ENCODE peak calls at places on chromosomes 3 and 15, in six cellular contexts. One of them, this sample, is unnamed.

GRCh38 chr3:117526485-117527079 is 817.0 kb downstream of the TUSC7 start:
- DNase-seq in SK-N-SH: no peak
- DNase-seq in neural progenitor cell: peak
- DNase-seq in testis: peak
- DNase-seq in neural crest cell: peak
- DNase-seq in fibroblast of pulmonary artery: peak
- DNase-seq in this sample: no peak

GRCh38 chr3:138861755-138862333 is 27.1 kb upstream of the PIK3CB start:
- DNase-seq in SK-N-SH: no peak
- DNase-seq in neural progenitor cell: peak
- DNase-seq in testis: no peak
- DNase-seq in neural crest cell: peak
- DNase-seq in fibroblast of pulmonary artery: peak
- DNase-seq in this sample: no peak

GRCh38 chr3:41574900-41575299 is 375.6 kb downstream of the CTNNB1 start:
- DNase-seq in SK-N-SH: no peak
- DNase-seq in neural progenitor cell: peak
- DNase-seq in testis: no peak
- DNase-seq in neural crest cell: no peak
- DNase-seq in fibroblast of pulmonary artery: peak
- DNase-seq in this sample: no peak

GRCh38 chr15:34161329-34161953 is 48.5 kb downstream of the KATNBL1 start:
- DNase-seq in SK-N-SH: no peak
- DNase-seq in neural progenitor cell: no peak
- DNase-seq in testis: no peak
- DNase-seq in neural crest cell: no peak
- DNase-seq in fibroblast of pulmonary artery: no peak
- DNase-seq in this sample: no peak

GRCh38 chr15:41961014-41961518 is 11.3 kb downstream of the EHD4 start:
- DNase-seq in SK-N-SH: no peak
- DNase-seq in neural progenitor cell: no peak
- DNase-seq in testis: no peak
- DNase-seq in neural crest cell: no peak
- DNase-seq in fibroblast of pulmonary artery: no peak
- DNase-seq in this sample: no peak

GRCh38 chr15:52078876-52079700 is 33.5 kb downstream of the BCL2L10 start:
- DNase-seq in SK-N-SH: peak
- DNase-seq in neural progenitor cell: peak
- DNase-seq in testis: peak
- DNase-seq in neural crest cell: peak
- DNase-seq in fibroblast of pulmonary artery: peak
- DNase-seq in this sample: peak

GRCh38 chr3:24355806-24356205 is 138.8 kb downstream of the THRB start:
- DNase-seq in SK-N-SH: no peak
- DNase-seq in neural progenitor cell: no peak
- DNase-seq in testis: no peak
- DNase-seq in neural crest cell: no peak
- DNase-seq in fibroblast of pulmonary artery: no peak
- DNase-seq in this sample: no peak

GRCh38 chr15:92979011-92979701 is 79.0 kb downstream of the CHD2 start:
- DNase-seq in SK-N-SH: no peak
- DNase-seq in neural progenitor cell: no peak
- DNase-seq in testis: no peak
- DNase-seq in neural crest cell: no peak
- DNase-seq in fibroblast of pulmonary artery: peak
- DNase-seq in this sample: no peak

GRCh38 chr15:38129531-38130199 is 123.0 kb upstream of the SPRED1 start:
- DNase-seq in SK-N-SH: peak
- DNase-seq in neural progenitor cell: peak
- DNase-seq in testis: peak
- DNase-seq in neural crest cell: peak
- DNase-seq in fibroblast of pulmonary artery: peak
- DNase-seq in this sample: no peak

GRCh38 chr3:30587876-30588275 is 18.5 kb upstream of the TGFBR2 start:
- DNase-seq in SK-N-SH: no peak
- DNase-seq in neural progenitor cell: no peak
- DNase-seq in testis: no peak
- DNase-seq in neural crest cell: no peak
- DNase-seq in fibroblast of pulmonary artery: no peak
- DNase-seq in this sample: no peak

GRCh38 chr3:71708478-71709098 is 16.6 kb downstream of the EIF4E3 start:
- DNase-seq in SK-N-SH: no peak
- DNase-seq in neural progenitor cell: no peak
- DNase-seq in testis: no peak
- DNase-seq in neural crest cell: no peak
- DNase-seq in fibroblast of pulmonary artery: no peak
- DNase-seq in this sample: no peak

GRCh38 chr15:88800026-88800425 is 3.2 kb upstream of the ACAN start:
- DNase-seq in SK-N-SH: no peak
- DNase-seq in neural progenitor cell: no peak
- DNase-seq in testis: no peak
- DNase-seq in neural crest cell: no peak
- DNase-seq in fibroblast of pulmonary artery: peak
- DNase-seq in this sample: no peak

GRCh38 chr3:6250167-6250566 is 610.7 kb upstream of the GRM7 start:
- DNase-seq in SK-N-SH: no peak
- DNase-seq in neural progenitor cell: no peak
- DNase-seq in testis: no peak
- DNase-seq in neural crest cell: no peak
- DNase-seq in fibroblast of pulmonary artery: no peak
- DNase-seq in this sample: no peak

GRCh38 chr3:172146349-172146748 is 107.0 kb downstream of the FNDC3B start:
- DNase-seq in SK-N-SH: no peak
- DNase-seq in neural progenitor cell: no peak
- DNase-seq in testis: no peak
- DNase-seq in neural crest cell: no peak
- DNase-seq in fibroblast of pulmonary artery: no peak
- DNase-seq in this sample: no peak

GRCh38 chr3:129507181-129507831 is 21.1 kb upstream of the RHO start:
- DNase-seq in SK-N-SH: peak
- DNase-seq in neural progenitor cell: no peak
- DNase-seq in testis: no peak
- DNase-seq in neural crest cell: no peak
- DNase-seq in fibroblast of pulmonary artery: no peak
- DNase-seq in this sample: no peak

GRCh38 chr3:9948586-9948985 is 3.6 kb downstream of the PRRT3 start:
- DNase-seq in SK-N-SH: no peak
- DNase-seq in neural progenitor cell: no peak
- DNase-seq in testis: no peak
- DNase-seq in neural crest cell: no peak
- DNase-seq in fibroblast of pulmonary artery: no peak
- DNase-seq in this sample: no peak

GRCh38 chr3:143070977-143071551 is 48.5 kb upstream of the CHST2 start:
- DNase-seq in SK-N-SH: no peak
- DNase-seq in neural progenitor cell: no peak
- DNase-seq in testis: no peak
- DNase-seq in neural crest cell: no peak
- DNase-seq in fibroblast of pulmonary artery: peak
- DNase-seq in this sample: no peak

GRCh38 chr3:153244961-153245360 is 82.9 kb downstream of the RAP2B start:
- DNase-seq in SK-N-SH: no peak
- DNase-seq in neural progenitor cell: no peak
- DNase-seq in testis: no peak
- DNase-seq in neural crest cell: no peak
- DNase-seq in fibroblast of pulmonary artery: peak
- DNase-seq in this sample: no peak

GRCh38 chr3:43105224-43105596 is 669 bp downstream of the POMGNT2 start:
- DNase-seq in SK-N-SH: no peak
- DNase-seq in neural progenitor cell: no peak
- DNase-seq in testis: peak
- DNase-seq in neural crest cell: peak
- DNase-seq in fibroblast of pulmonary artery: no peak
- DNase-seq in this sample: no peak

GRCh38 chr15:80888846-80889245 is 100.8 kb downstream of the MESD start:
- DNase-seq in SK-N-SH: no peak
- DNase-seq in neural progenitor cell: no peak
- DNase-seq in testis: no peak
- DNase-seq in neural crest cell: no peak
- DNase-seq in fibroblast of pulmonary artery: no peak
- DNase-seq in this sample: no peak

GRCh38 chr3:51436998-51437639 is 46.0 kb downstream of the RBM15B start:
- DNase-seq in SK-N-SH: no peak
- DNase-seq in neural progenitor cell: no peak
- DNase-seq in testis: no peak
- DNase-seq in neural crest cell: no peak
- DNase-seq in fibroblast of pulmonary artery: no peak
- DNase-seq in this sample: no peak

GRCh38 chr3:4786431-4786830 is 192.8 kb upstream of the BHLHE40 start:
- DNase-seq in SK-N-SH: no peak
- DNase-seq in neural progenitor cell: no peak
- DNase-seq in testis: no peak
- DNase-seq in neural crest cell: no peak
- DNase-seq in fibroblast of pulmonary artery: no peak
- DNase-seq in this sample: no peak

GRCh38 chr3:33980252-33980651 is 181.8 kb downstream of the PDCD6IP start:
- DNase-seq in SK-N-SH: peak
- DNase-seq in neural progenitor cell: peak
- DNase-seq in testis: no peak
- DNase-seq in neural crest cell: no peak
- DNase-seq in fibroblast of pulmonary artery: peak
- DNase-seq in this sample: no peak

GRCh38 chr3:111484666-111485065 is 57.3 kb upstream of the CD96 start:
- DNase-seq in SK-N-SH: peak
- DNase-seq in neural progenitor cell: no peak
- DNase-seq in testis: no peak
- DNase-seq in neural crest cell: no peak
- DNase-seq in fibroblast of pulmonary artery: peak
- DNase-seq in this sample: no peak

GRCh38 chr3:155382396-155383042 is 89.0 kb upstream of the STRIT1 start:
- DNase-seq in SK-N-SH: peak
- DNase-seq in neural progenitor cell: peak
- DNase-seq in testis: peak
- DNase-seq in neural crest cell: peak
- DNase-seq in fibroblast of pulmonary artery: peak
- DNase-seq in this sample: peak

GRCh38 chr3:64685331-64685799 is 2.4 kb downstream of the ADAMTS9 start:
- DNase-seq in SK-N-SH: peak
- DNase-seq in neural progenitor cell: no peak
- DNase-seq in testis: peak
- DNase-seq in neural crest cell: no peak
- DNase-seq in fibroblast of pulmonary artery: peak
- DNase-seq in this sample: no peak

GRCh38 chr3:175432338-175433025 is 573.3 kb downstream of the NAALADL2 start:
- DNase-seq in SK-N-SH: peak
- DNase-seq in neural progenitor cell: no peak
- DNase-seq in testis: no peak
- DNase-seq in neural crest cell: no peak
- DNase-seq in fibroblast of pulmonary artery: peak
- DNase-seq in this sample: no peak

GRCh38 chr15:27669641-27670040 is 429.5 kb downstream of the OCA2 start:
- DNase-seq in SK-N-SH: no peak
- DNase-seq in neural progenitor cell: no peak
- DNase-seq in testis: no peak
- DNase-seq in neural crest cell: no peak
- DNase-seq in fibroblast of pulmonary artery: no peak
- DNase-seq in this sample: no peak

DNA sequence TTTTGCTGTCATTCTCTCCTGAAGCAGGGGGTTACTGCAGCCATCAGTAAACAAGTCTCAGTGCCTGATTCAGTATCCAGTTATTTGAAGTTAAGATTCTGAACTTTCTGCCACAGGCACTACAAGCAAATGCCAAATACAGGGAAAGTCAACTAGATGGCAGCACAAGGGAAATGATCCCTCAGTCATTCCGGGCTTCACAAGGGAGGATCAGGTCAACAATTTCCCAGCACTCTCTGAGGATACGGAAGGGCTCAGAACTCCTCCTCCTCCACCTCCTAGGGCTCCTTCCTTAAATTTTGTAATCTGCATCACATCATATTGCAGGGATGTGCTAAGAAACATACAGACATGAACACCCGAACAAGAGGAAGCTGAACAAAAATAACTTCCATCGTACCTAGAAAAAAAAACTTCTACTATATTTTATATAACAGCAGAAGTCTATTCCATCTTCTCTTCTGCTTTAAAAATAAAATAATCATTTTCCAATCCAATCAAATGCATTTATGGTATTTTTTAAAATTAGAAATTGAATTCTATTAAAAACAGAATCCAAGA is 187.1 kb downstream of the FMN1 start:
- DNase-seq in SK-N-SH: no peak
- DNase-seq in neural progenitor cell: peak
- DNase-seq in testis: no peak
- DNase-seq in neural crest cell: no peak
- DNase-seq in fibroblast of pulmonary artery: peak
- DNase-seq in this sample: no peak
- TF ChIP-seq CTCF in SK-N-SH: peak
- TF ChIP-seq CTCF in neural progenitor cell: peak
- TF ChIP-seq CTCF in testis: no peak
- TF ChIP-seq CTCF in neural crest cell: peak
- TF ChIP-seq CTCF in fibroblast of pulmonary artery: peak
- TF ChIP-seq CTCF in this sample: peak

GRCh38 chr3:85801955-85802354 is 843.2 kb downstream of the CADM2 start:
- DNase-seq in SK-N-SH: peak
- DNase-seq in neural progenitor cell: peak
- DNase-seq in testis: no peak
- DNase-seq in neural crest cell: no peak
- DNase-seq in fibroblast of pulmonary artery: peak
- DNase-seq in this sample: peak
- TF ChIP-seq CTCF in SK-N-SH: peak
- TF ChIP-seq CTCF in neural progenitor cell: peak
- TF ChIP-seq CTCF in testis: no peak
- TF ChIP-seq CTCF in neural crest cell: peak
- TF ChIP-seq CTCF in fibroblast of pulmonary artery: no peak
- TF ChIP-seq CTCF in this sample: peak

GRCh38 chr3:27356976-27357375 is 12.2 kb downstream of the NEK10 start:
- DNase-seq in SK-N-SH: no peak
- DNase-seq in neural progenitor cell: no peak
- DNase-seq in testis: no peak
- DNase-seq in neural crest cell: no peak
- DNase-seq in fibroblast of pulmonary artery: peak
- DNase-seq in this sample: no peak

GRCh38 chr3:27358372-27358771 is 10.8 kb downstream of the NEK10 start:
- DNase-seq in SK-N-SH: no peak
- DNase-seq in neural progenitor cell: no peak
- DNase-seq in testis: no peak
- DNase-seq in neural crest cell: no peak
- DNase-seq in fibroblast of pulmonary artery: no peak
- DNase-seq in this sample: no peak

GRCh38 chr3:27354588-27355203 is 14.5 kb downstream of the NEK10 start:
- DNase-seq in SK-N-SH: no peak
- DNase-seq in neural progenitor cell: peak
- DNase-seq in testis: no peak
- DNase-seq in neural crest cell: no peak
- DNase-seq in fibroblast of pulmonary artery: no peak
- DNase-seq in this sample: no peak

GRCh38 chr3:27360113-27361078 is 8.8 kb downstream of the NEK10 start:
- DNase-seq in SK-N-SH: no peak
- DNase-seq in neural progenitor cell: no peak
- DNase-seq in testis: no peak
- DNase-seq in neural crest cell: no peak
- DNase-seq in fibroblast of pulmonary artery: peak
- DNase-seq in this sample: no peak

GRCh38 chr3:27357665-27358258 is 11.4 kb downstream of the NEK10 start:
- DNase-seq in SK-N-SH: peak
- DNase-seq in neural progenitor cell: peak
- DNase-seq in testis: peak
- DNase-seq in neural crest cell: peak
- DNase-seq in fibroblast of pulmonary artery: peak
- DNase-seq in this sample: peak
- TF ChIP-seq CTCF in SK-N-SH: peak
- TF ChIP-seq CTCF in neural progenitor cell: peak
- TF ChIP-seq CTCF in testis: peak
- TF ChIP-seq CTCF in neural crest cell: peak
- TF ChIP-seq CTCF in fibroblast of pulmonary artery: peak
- TF ChIP-seq CTCF in this sample: peak

GRCh38 chr3:81242871-81243270 is 518.6 kb downstream of the GBE1 start:
- DNase-seq in SK-N-SH: peak
- DNase-seq in neural progenitor cell: no peak
- DNase-seq in testis: no peak
- DNase-seq in neural crest cell: no peak
- DNase-seq in fibroblast of pulmonary artery: peak
- DNase-seq in this sample: no peak
- TF ChIP-seq CTCF in SK-N-SH: peak
- TF ChIP-seq CTCF in neural progenitor cell: peak
- TF ChIP-seq CTCF in testis: peak
- TF ChIP-seq CTCF in neural crest cell: peak
- TF ChIP-seq CTCF in fibroblast of pulmonary artery: peak
- TF ChIP-seq CTCF in this sample: no peak